ENCODE peak calls at places on chromosomes 3 and 15, in nine cellular contexts. One of them, this sample, is unnamed.

GRCh38 chr3:130820976-130821375 is 72.9 kb upstream of the ATP2C1 start:
- DNase-seq in left ventricle myocardium inferior: no peak
- DNase-seq in colonic mucosa: no peak
- DNase-seq in thyroid gland: no peak
- DNase-seq in CD4-positive, CD25-positive, alpha-beta regulatory T cell: no peak
- DNase-seq in GM06990: no peak
- DNase-seq in ovary: no peak
- DNase-seq in HFF-Myc: peak; percentile 4
- DNase-seq in A673: peak; percentile 58
- DNase-seq in this sample: no peak

GRCh38 chr15:63079938-63080626 is 37.5 kb downstream of the TPM1 start:
- DNase-seq in left ventricle myocardium inferior: no peak
- DNase-seq in ovary: no peak
- DNase-seq in thyroid gland: no peak
- DNase-seq in HFF-Myc: no peak
- DNase-seq in GM06990: no peak
- DNase-seq in CD4-positive, CD25-positive, alpha-beta regulatory T cell: no peak
- DNase-seq in A673: no peak
- DNase-seq in colonic mucosa: no peak
- DNase-seq in this sample: no peak

GRCh38 chr3:195774917-195775316 is 36.8 kb downstream of the MUC4 start:
- DNase-seq in HFF-Myc: no peak
- DNase-seq in colonic mucosa: peak; percentile 42
- DNase-seq in left ventricle myocardium inferior: peak; percentile 56
- DNase-seq in A673: peak; percentile 76
- DNase-seq in thyroid gland: peak; percentile 76
- DNase-seq in GM06990: no peak
- DNase-seq in ovary: peak; percentile 66
- DNase-seq in CD4-positive, CD25-positive, alpha-beta regulatory T cell: no peak
- DNase-seq in this sample: no peak

GRCh38 chr3:186053954-186054353 is 54.9 kb downstream of the ETV5 start:
- DNase-seq in A673: peak; percentile 24
- DNase-seq in left ventricle myocardium inferior: no peak
- DNase-seq in GM06990: no peak
- DNase-seq in CD4-positive, CD25-positive, alpha-beta regulatory T cell: no peak
- DNase-seq in HFF-Myc: no peak
- DNase-seq in colonic mucosa: no peak
- DNase-seq in thyroid gland: no peak
- DNase-seq in ovary: no peak
- DNase-seq in this sample: no peak

GRCh38 chr3:129795596-129795995 is 97.9 kb downstream of the TMCC1 start:
- DNase-seq in ovary: no peak
- DNase-seq in A673: no peak
- DNase-seq in HFF-Myc: no peak
- DNase-seq in CD4-positive, CD25-positive, alpha-beta regulatory T cell: no peak
- DNase-seq in thyroid gland: no peak
- DNase-seq in colonic mucosa: no peak
- DNase-seq in GM06990: no peak
- DNase-seq in left ventricle myocardium inferior: no peak
- DNase-seq in this sample: no peak

GRCh38 chr3:151210676-151211381 is 7.8 kb upstream of the GPR171 start:
- DNase-seq in GM06990: no peak
- DNase-seq in thyroid gland: no peak
- DNase-seq in ovary: no peak
- DNase-seq in HFF-Myc: no peak
- DNase-seq in colonic mucosa: peak; percentile 45
- DNase-seq in A673: no peak
- DNase-seq in left ventricle myocardium inferior: no peak
- DNase-seq in CD4-positive, CD25-positive, alpha-beta regulatory T cell: no peak
- DNase-seq in this sample: peak; percentile 32

GRCh38 chr15:44029940-44030568 is 165.0 kb downstream of the FRMD5 start:
- DNase-seq in colonic mucosa: no peak
- DNase-seq in A673: peak; percentile 21
- DNase-seq in left ventricle myocardium inferior: no peak
- DNase-seq in ovary: no peak
- DNase-seq in thyroid gland: no peak
- DNase-seq in GM06990: no peak
- DNase-seq in CD4-positive, CD25-positive, alpha-beta regulatory T cell: no peak
- DNase-seq in HFF-Myc: no peak
- DNase-seq in this sample: no peak

GRCh38 chr15:38538328-38539007 is 26.1 kb downstream of the RASGRP1 start:
- DNase-seq in A673: no peak
- DNase-seq in colonic mucosa: no peak
- DNase-seq in CD4-positive, CD25-positive, alpha-beta regulatory T cell: peak; percentile 18
- DNase-seq in HFF-Myc: no peak
- DNase-seq in left ventricle myocardium inferior: no peak
- DNase-seq in thyroid gland: no peak
- DNase-seq in GM06990: no peak
- DNase-seq in ovary: no peak
- DNase-seq in this sample: no peak

GRCh38 chr3:156216852-156217251 is 96.5 kb downstream of the KCNAB1 start:
- DNase-seq in left ventricle myocardium inferior: no peak
- DNase-seq in GM06990: no peak
- DNase-seq in thyroid gland: peak; percentile 27
- DNase-seq in CD4-positive, CD25-positive, alpha-beta regulatory T cell: no peak
- DNase-seq in A673: no peak
- DNase-seq in ovary: no peak
- DNase-seq in HFF-Myc: no peak
- DNase-seq in colonic mucosa: no peak
- DNase-seq in this sample: no peak

GRCh38 chr3:158845748-158846350 is 44.0 kb downstream of the MFSD1 start:
- DNase-seq in CD4-positive, CD25-positive, alpha-beta regulatory T cell: peak; percentile 45
- DNase-seq in GM06990: no peak
- DNase-seq in A673: peak; percentile 41
- DNase-seq in thyroid gland: no peak
- DNase-seq in left ventricle myocardium inferior: no peak
- DNase-seq in HFF-Myc: no peak
- DNase-seq in colonic mucosa: peak; percentile 27
- DNase-seq in ovary: peak; percentile 21
- DNase-seq in this sample: peak; percentile 70

GRCh38 chr3:155327430-155327829 is 33.9 kb upstream of the STRIT1 start:
- DNase-seq in A673: no peak
- DNase-seq in thyroid gland: no peak
- DNase-seq in GM06990: no peak
- DNase-seq in HFF-Myc: no peak
- DNase-seq in ovary: no peak
- DNase-seq in CD4-positive, CD25-positive, alpha-beta regulatory T cell: no peak
- DNase-seq in left ventricle myocardium inferior: no peak
- DNase-seq in colonic mucosa: no peak
- DNase-seq in this sample: no peak

GRCh38 chr3:38738630-38739395 is 77.2 kb downstream of the SCN10A start:
- DNase-seq in HFF-Myc: no peak
- DNase-seq in colonic mucosa: peak; percentile 46
- DNase-seq in ovary: no peak
- DNase-seq in CD4-positive, CD25-positive, alpha-beta regulatory T cell: no peak
- DNase-seq in GM06990: no peak
- DNase-seq in left ventricle myocardium inferior: no peak
- DNase-seq in thyroid gland: peak; percentile 15
- DNase-seq in A673: peak; percentile 23
- DNase-seq in this sample: peak; percentile 41

GRCh38 chr3:183913580-183913920 is 28.9 kb upstream of the PARL start:
- DNase-seq in left ventricle myocardium inferior: no peak
- DNase-seq in CD4-positive, CD25-positive, alpha-beta regulatory T cell: no peak
- DNase-seq in A673: no peak
- DNase-seq in thyroid gland: no peak
- DNase-seq in HFF-Myc: no peak
- DNase-seq in ovary: no peak
- DNase-seq in GM06990: no peak
- DNase-seq in colonic mucosa: no peak
- DNase-seq in this sample: no peak

GRCh38 chr3:27637346-27638000 is 84.7 kb downstream of the EOMES start:
- DNase-seq in thyroid gland: no peak
- DNase-seq in A673: no peak
- DNase-seq in GM06990: no peak
- DNase-seq in colonic mucosa: no peak
- DNase-seq in ovary: no peak
- DNase-seq in left ventricle myocardium inferior: no peak
- DNase-seq in CD4-positive, CD25-positive, alpha-beta regulatory T cell: no peak
- DNase-seq in HFF-Myc: no peak
- DNase-seq in this sample: no peak

DNA sequence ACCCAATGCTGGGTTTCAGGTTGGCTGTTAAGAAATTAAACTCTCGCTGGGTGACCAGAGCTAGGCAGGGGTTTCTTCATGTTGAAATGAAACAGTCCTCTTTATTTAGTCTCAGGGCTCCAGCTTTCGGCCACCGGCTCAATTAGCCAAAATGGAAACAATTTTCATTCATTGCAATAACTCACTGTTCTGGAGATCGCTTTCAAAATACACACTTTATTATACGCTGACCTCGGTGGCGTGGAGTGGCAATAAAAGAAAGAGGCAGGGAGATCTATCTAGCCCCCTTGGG is 3.8 kb upstream of the MECOM start:
- DNase-seq in thyroid gland: no peak
- DNase-seq in ovary: no peak
- DNase-seq in HFF-Myc: no peak
- DNase-seq in colonic mucosa: no peak
- DNase-seq in GM06990: no peak
- DNase-seq in A673: no peak
- DNase-seq in CD4-positive, CD25-positive, alpha-beta regulatory T cell: no peak
- DNase-seq in left ventricle myocardium inferior: no peak
- DNase-seq in this sample: no peak
- H3K4me3 ChIP-seq in thyroid gland: no peak overlapping the region
- H3K4me3 ChIP-seq in ovary: no peak overlapping the region
- H3K4me3 ChIP-seq in HFF-Myc: no peak overlapping the region
- H3K4me3 ChIP-seq in colonic mucosa: no peak overlapping the region
- H3K4me3 ChIP-seq in GM06990: no peak overlapping the region
- H3K4me3 ChIP-seq in A673: no peak overlapping the region
- H3K4me3 ChIP-seq in CD4-positive, CD25-positive, alpha-beta regulatory T cell: no peak overlapping the region
- H3K4me3 ChIP-seq in left ventricle myocardium inferior: no peak overlapping the region
- H3K4me3 ChIP-seq in this sample: no peak overlapping the region

GRCh38 chr3:40248591-40248990 is 60.9 kb upstream of the EIF1B start:
- DNase-seq in ovary: no peak
- DNase-seq in colonic mucosa: no peak
- DNase-seq in CD4-positive, CD25-positive, alpha-beta regulatory T cell: no peak
- DNase-seq in HFF-Myc: no peak
- DNase-seq in GM06990: no peak
- DNase-seq in thyroid gland: no peak
- DNase-seq in left ventricle myocardium inferior: no peak
- DNase-seq in A673: no peak
- DNase-seq in this sample: no peak
- H3K4me3 ChIP-seq in ovary: no peak overlapping the region
- H3K4me3 ChIP-seq in colonic mucosa: no peak overlapping the region
- H3K4me3 ChIP-seq in CD4-positive, CD25-positive, alpha-beta regulatory T cell: no peak overlapping the region
- H3K4me3 ChIP-seq in HFF-Myc: no peak overlapping the region
- H3K4me3 ChIP-seq in GM06990: no peak overlapping the region
- H3K4me3 ChIP-seq in thyroid gland: no peak overlapping the region
- H3K4me3 ChIP-seq in left ventricle myocardium inferior: no peak overlapping the region
- H3K4me3 ChIP-seq in A673: no peak overlapping the region
- H3K4me3 ChIP-seq in this sample: no peak overlapping the region

GRCh38 chr15:78069052-78069414 is 8.5 kb downstream of the TBC1D2B start:
- DNase-seq in ovary: no peak
- DNase-seq in colonic mucosa: no peak
- DNase-seq in CD4-positive, CD25-positive, alpha-beta regulatory T cell: no peak
- DNase-seq in A673: no peak
- DNase-seq in GM06990: no peak
- DNase-seq in left ventricle myocardium inferior: no peak
- DNase-seq in HFF-Myc: no peak
- DNase-seq in thyroid gland: no peak
- DNase-seq in this sample: no peak
- H3K4me3 ChIP-seq in ovary: no peak overlapping the region
- H3K4me3 ChIP-seq in colonic mucosa: no peak overlapping the region
- H3K4me3 ChIP-seq in CD4-positive, CD25-positive, alpha-beta regulatory T cell: peak overlapping the region; percentile 87
- H3K4me3 ChIP-seq in A673: no peak overlapping the region
- H3K4me3 ChIP-seq in GM06990: no peak overlapping the region
- H3K4me3 ChIP-seq in left ventricle myocardium inferior: no peak overlapping the region
- H3K4me3 ChIP-seq in HFF-Myc: no peak overlapping the region
- H3K4me3 ChIP-seq in thyroid gland: no peak overlapping the region
- H3K4me3 ChIP-seq in this sample: peak overlapping the region; percentile 32

GRCh38 chr15:73370151-73370550 is 1.4 kb upstream of the HCN4 start:
- DNase-seq in colonic mucosa: no peak
- DNase-seq in ovary: no peak
- DNase-seq in left ventricle myocardium inferior: no peak
- DNase-seq in HFF-Myc: no peak
- DNase-seq in A673: peak; percentile 37
- DNase-seq in CD4-positive, CD25-positive, alpha-beta regulatory T cell: no peak
- DNase-seq in thyroid gland: no peak
- DNase-seq in GM06990: no peak
- DNase-seq in this sample: no peak

GRCh38 chr15:73366766-73367623 is 1.8 kb downstream of the HCN4 start:
- DNase-seq in GM06990: no peak
- DNase-seq in A673: no peak
- DNase-seq in ovary: no peak
- DNase-seq in colonic mucosa: no peak
- DNase-seq in CD4-positive, CD25-positive, alpha-beta regulatory T cell: no peak
- DNase-seq in left ventricle myocardium inferior: no peak
- DNase-seq in HFF-Myc: no peak
- DNase-seq in thyroid gland: no peak
- DNase-seq in this sample: no peak

GRCh38 chr15:73368301-73369072 is at the start of gene HCN4:
- DNase-seq in left ventricle myocardium inferior: peak; percentile 47
- DNase-seq in HFF-Myc: no peak
- DNase-seq in A673: peak; percentile 35
- DNase-seq in colonic mucosa: no peak
- DNase-seq in thyroid gland: no peak
- DNase-seq in GM06990: no peak
- DNase-seq in CD4-positive, CD25-positive, alpha-beta regulatory T cell: no peak
- DNase-seq in ovary: no peak
- DNase-seq in this sample: no peak

GRCh38 chr15:73367624-73368300 is 996 bp downstream of the HCN4 start:
- DNase-seq in left ventricle myocardium inferior: no peak
- DNase-seq in GM06990: no peak
- DNase-seq in A673: no peak
- DNase-seq in HFF-Myc: no peak
- DNase-seq in CD4-positive, CD25-positive, alpha-beta regulatory T cell: no peak
- DNase-seq in colonic mucosa: no peak
- DNase-seq in thyroid gland: no peak
- DNase-seq in ovary: no peak
- DNase-seq in this sample: no peak

GRCh38 chr15:73369073-73369694 is 426 bp upstream of the HCN4 start:
- DNase-seq in CD4-positive, CD25-positive, alpha-beta regulatory T cell: no peak
- DNase-seq in left ventricle myocardium inferior: no peak
- DNase-seq in HFF-Myc: no peak
- DNase-seq in A673: no peak
- DNase-seq in thyroid gland: no peak
- DNase-seq in ovary: no peak
- DNase-seq in colonic mucosa: no peak
- DNase-seq in GM06990: no peak
- DNase-seq in this sample: no peak
- H3K4me3 ChIP-seq in CD4-positive, CD25-positive, alpha-beta regulatory T cell: no peak overlapping the region
- H3K4me3 ChIP-seq in left ventricle myocardium inferior: peak overlapping the region; percentile 69
- H3K4me3 ChIP-seq in HFF-Myc: no peak overlapping the region
- H3K4me3 ChIP-seq in A673: peak overlapping the region; percentile 41
- H3K4me3 ChIP-seq in thyroid gland: no peak overlapping the region
- H3K4me3 ChIP-seq in ovary: no peak overlapping the region
- H3K4me3 ChIP-seq in colonic mucosa: peak overlapping the region; percentile 28
- H3K4me3 ChIP-seq in GM06990: no peak overlapping the region
- H3K4me3 ChIP-seq in this sample: no peak overlapping the region